ENCODE peak calls at places on chromosomes 12 and 14, in four cellular contexts. C, R, Q and E are unnamed samples.

GRCh38 chr14:105866841-105867321 is 340.5 kb downstream of the TMEM121 start:
- DNase-seq in R (peak), Q (peak), C (no peak), E (no peak)

GRCh38 chr14:21408152-21408551 is 24.3 kb upstream of the SUPT16H start:
- DNase-seq in Q (no peak), R (no peak), C (peak), E (no peak)

GRCh38 chr12:117470804-117471203 is 109.4 kb upstream of the NOS1 start:
- DNase-seq in C (no peak), R (no peak), Q (no peak), E (no peak)

GRCh38 chr12:51911788-51912711 is 4.7 kb downstream of the ACVRL1 start:
- DNase-seq in R (peak), C (no peak), Q (no peak), E (no peak)

GRCh38 chr14:100714205-100714781 is 12.4 kb upstream of the DLK1 start:
- DNase-seq in Q (no peak), R (no peak), C (no peak), E (no peak)

GRCh38 chr14:22509036-22509709 is 79.9 kb downstream of the DAD1 start:
- DNase-seq in Q (no peak), C (no peak), R (no peak), E (no peak)

GRCh38 chr12:3242199-3242863 is 165.2 kb downstream of the TSPAN9 start:
- DNase-seq in R (peak), Q (no peak), C (no peak), E (no peak)

GRCh38 chr12:122467983-122468382 is 32.7 kb downstream of the ZCCHC8 start:
- DNase-seq in Q (no peak), R (no peak), C (no peak), E (no peak)

GRCh38 chr12:132439333-132439904 is 50.5 kb upstream of the FBRSL1 start:
- DNase-seq in R (no peak), C (no peak), Q (no peak), E (peak)

GRCh38 chr14:97178781-97179180 is 381.6 kb downstream of the VRK1 start:
- DNase-seq in C (no peak), R (no peak), Q (no peak), E (no peak)

GRCh38 chr12:16165506-16165905 is 112.0 kb downstream of the SLC15A5 start:
- DNase-seq in R (no peak), Q (no peak), C (peak), E (peak)

GRCh38 chr12:44873898-44874297 is 2.2 kb downstream of the NELL2 start:
- DNase-seq in Q (no peak), C (peak), R (no peak), E (no peak)

GRCh38 chr12:116665666-116666304 is 72.1 kb downstream of the SPRING1 start:
- DNase-seq in Q (no peak), C (no peak), R (no peak), E (no peak)

GRCh38 chr14:53999061-53999488 is 42.5 kb upstream of the BMP4 start:
- DNase-seq in R (no peak), C (peak), Q (no peak), E (no peak)

GRCh38 chr14:78595797-78596196 is 425.6 kb downstream of the NRXN3 start:
- DNase-seq in C (no peak), Q (no peak), R (no peak), E (no peak)

GRCh38 chr12:67827820-67828383 is 161.3 kb upstream of the IFNG-AS1 start:
- DNase-seq in C (peak), R (no peak), Q (no peak), E (no peak)

GRCh38 chr12:83615152-83615551 is 928.4 kb downstream of the TMTC2 start:
- DNase-seq in Q (no peak), R (no peak), C (no peak), E (no peak)

GRCh38 chr14:91202234-91202974 is 42.1 kb downstream of the GPR68 start:
- DNase-seq in Q (peak), C (peak), R (peak), E (no peak)